ENCODE peak calls at places on chromosome 19, in eight cellular contexts. H is astrocyte of the spinal cord, J is uterus, K is WTC11, W is MCF 10A, O is stomach, F is epithelial cell of esophagus, X is fibroblast of pulmonary artery. T is an unnamed sample.
A peak's percentile ranks its signal among the peaks of the same experiment; 100 is the strongest.

GRCh38 chr19:47369923-47370625 is 21.0 kb downstream of the DHX34 start:
- DNase-seq in W (peak; percentile 87), F (peak; percentile 48), O (no peak), H (peak; percentile 77), K (no peak), X (peak; percentile 56), J (no peak), T (no peak)

GRCh38 chr19:4575267-4575793 is 15.8 kb upstream of the SEMA6B start:
- DNase-seq in X (peak; percentile 99), O (no peak), F (peak; percentile 45), J (peak; percentile 83), H (peak; percentile 91), K (peak; percentile 60), W (peak; percentile 93), T (no peak)

GRCh38 chr19:35813043-35813890 is 622 bp upstream of the PRODH2 start:
- DNase-seq in X (no peak), K (no peak), O (no peak), W (no peak), J (no peak), H (no peak), F (no peak), T (no peak)

GRCh38 chr19:6725513-6726231 is 5.2 kb upstream of the C3 start:
- DNase-seq in W (no peak), F (no peak), X (no peak), J (no peak), O (no peak), H (no peak), K (no peak), T (no peak)

GRCh38 chr19:4124638-4125037 is 716 bp upstream of the MAP2K2 start:
- DNase-seq in H (no peak), X (no peak), J (no peak), O (no peak), W (no peak), F (no peak), K (no peak), T (no peak)

GRCh38 chr19:55369651-55370304 is 485 bp downstream of the IL11 start:
- DNase-seq in X (peak; percentile 60), W (peak; percentile 56), F (peak; percentile 79), K (peak; percentile 82), O (no peak), H (peak; percentile 66), J (no peak), T (no peak)

GRCh38 chr19:40279120-40279551 is 6.0 kb downstream of the AKT2 start:
- DNase-seq in F (no peak), W (no peak), O (no peak), J (peak; percentile 67), X (peak; percentile 75), H (peak; percentile 64), K (no peak), T (no peak)

GRCh38 chr19:22603518-22604440 is 30.3 kb upstream of the ZNF492 start:
- DNase-seq in J (no peak), X (no peak), F (no peak), W (no peak), H (no peak), K (no peak), O (no peak), T (no peak)

GRCh38 chr19:6392219-6393073 is 518 bp downstream of the GTF2F1 start:
- DNase-seq in H (no peak), K (no peak), F (no peak), W (no peak), X (no peak), O (no peak), J (no peak), T (no peak)

GRCh38 chr19:58217069-58217481 is 11.6 kb upstream of the ZNF544 start:
- DNase-seq in X (no peak), J (no peak), K (peak; percentile 28), F (no peak), W (no peak), H (no peak), O (no peak), T (no peak)

GRCh38 chr19:58217607-58218391 is 10.9 kb upstream of the ZNF544 start:
- DNase-seq in K (no peak), J (no peak), O (no peak), W (no peak), F (no peak), X (no peak), H (no peak), T (no peak)

GRCh38 chr19:58213075-58213369 is 15.7 kb upstream of the ZNF544 start:
- DNase-seq in J (no peak), X (no peak), K (no peak), O (no peak), F (no peak), H (no peak), W (no peak), T (no peak)

GRCh38 chr19:58218899-58219298 is 9.8 kb upstream of the ZNF544 start:
- DNase-seq in F (peak; percentile 25), O (no peak), H (no peak), W (peak; percentile 34), J (no peak), X (peak; percentile 34), K (peak; percentile 61), T (no peak)
- TF ChIP-seq CTCF in F (peak; percentile 11), O (no peak), H (no peak), W (peak; percentile 25), J (no peak), X (peak; percentile 15), K (peak; percentile 59), T (no peak)

DNA sequence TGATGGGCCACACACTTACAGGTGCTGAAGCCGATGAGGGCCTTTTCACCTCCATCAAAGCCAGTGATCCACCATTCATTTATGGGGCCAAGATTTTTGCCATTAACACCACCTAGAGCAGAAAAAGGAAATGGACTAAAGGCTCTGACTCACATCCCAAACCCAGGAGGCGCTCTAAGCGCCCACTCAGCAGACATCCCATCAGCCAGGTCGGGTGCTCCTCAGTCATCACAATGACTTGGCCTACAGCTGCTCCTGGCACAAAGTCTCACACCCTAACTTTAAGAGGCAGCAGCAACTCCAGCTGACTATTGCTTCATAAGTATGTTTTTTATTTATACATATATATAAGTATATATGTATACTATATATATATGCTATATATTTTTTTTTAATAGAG is 36.1 kb upstream of the EIF3G start:
- DNase-seq in F (peak; percentile 43), K (no peak), H (no peak), O (no peak), J (no peak), X (peak; percentile 8), W (peak; percentile 11), T (no peak)
- TF ChIP-seq CTCF in F (no peak), K (no peak), H (no peak), O (no peak), J (no peak), X (no peak), W (no peak), T (no peak)

GRCh38 chr19:15461694-15462093 is 2.6 kb downstream of the RASAL3 start:
- DNase-seq in J (no peak), X (no peak), W (no peak), K (no peak), F (no peak), O (no peak), H (no peak), T (no peak)

GRCh38 chr19:15467734-15468214 is 3.4 kb upstream of the RASAL3 start:
- DNase-seq in W (no peak), X (no peak), K (no peak), H (no peak), O (no peak), J (no peak), F (no peak), T (no peak)

GRCh38 chr19:15464394-15465385 is at the start of gene RASAL3:
- DNase-seq in X (peak; percentile 32), J (no peak), F (no peak), W (no peak), H (no peak), O (no peak), K (no peak), T (peak; percentile 79)

GRCh38 chr19:15466851-15467733 is 2.7 kb upstream of the RASAL3 start:
- DNase-seq in X (peak; percentile 87), H (peak; percentile 44), W (no peak), K (no peak), J (no peak), F (peak; percentile 30), O (no peak), T (peak; percentile 31)

DNA sequence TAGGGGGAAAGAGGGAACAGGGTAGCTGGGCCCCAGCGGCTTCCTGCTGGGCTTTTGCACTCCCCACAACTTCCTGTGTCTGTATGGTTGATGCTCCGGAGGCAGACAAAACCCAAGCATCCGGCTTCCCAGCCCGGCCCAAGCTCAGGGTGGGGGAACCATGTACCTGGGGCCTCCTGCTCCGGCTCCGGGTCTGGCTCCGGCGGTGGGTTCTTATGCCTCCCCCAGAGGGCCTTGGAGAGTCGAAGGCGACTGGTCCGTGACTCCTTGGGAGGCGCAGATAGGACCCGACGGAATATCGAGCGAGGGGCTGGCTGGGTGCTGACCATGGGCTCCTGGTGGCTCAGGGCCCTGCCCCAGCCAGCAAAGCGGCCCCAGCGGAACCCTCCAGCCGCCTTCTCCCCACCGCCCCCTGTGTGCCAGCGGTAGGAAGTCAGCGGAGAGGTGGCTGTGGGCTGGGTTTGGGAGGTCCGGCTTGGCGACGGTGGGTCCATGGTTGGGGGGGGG is 426 bp downstream of the RASAL3 start:
- DNase-seq in H (no peak), K (peak; percentile 35), F (no peak), O (peak; percentile 51), W (no peak), X (no peak), J (no peak), T (peak; percentile 81)
- TF ChIP-seq CTCF in H (no peak), K (no peak), F (no peak), O (no peak), W (no peak), X (no peak), J (no peak), T (no peak)

DNA sequence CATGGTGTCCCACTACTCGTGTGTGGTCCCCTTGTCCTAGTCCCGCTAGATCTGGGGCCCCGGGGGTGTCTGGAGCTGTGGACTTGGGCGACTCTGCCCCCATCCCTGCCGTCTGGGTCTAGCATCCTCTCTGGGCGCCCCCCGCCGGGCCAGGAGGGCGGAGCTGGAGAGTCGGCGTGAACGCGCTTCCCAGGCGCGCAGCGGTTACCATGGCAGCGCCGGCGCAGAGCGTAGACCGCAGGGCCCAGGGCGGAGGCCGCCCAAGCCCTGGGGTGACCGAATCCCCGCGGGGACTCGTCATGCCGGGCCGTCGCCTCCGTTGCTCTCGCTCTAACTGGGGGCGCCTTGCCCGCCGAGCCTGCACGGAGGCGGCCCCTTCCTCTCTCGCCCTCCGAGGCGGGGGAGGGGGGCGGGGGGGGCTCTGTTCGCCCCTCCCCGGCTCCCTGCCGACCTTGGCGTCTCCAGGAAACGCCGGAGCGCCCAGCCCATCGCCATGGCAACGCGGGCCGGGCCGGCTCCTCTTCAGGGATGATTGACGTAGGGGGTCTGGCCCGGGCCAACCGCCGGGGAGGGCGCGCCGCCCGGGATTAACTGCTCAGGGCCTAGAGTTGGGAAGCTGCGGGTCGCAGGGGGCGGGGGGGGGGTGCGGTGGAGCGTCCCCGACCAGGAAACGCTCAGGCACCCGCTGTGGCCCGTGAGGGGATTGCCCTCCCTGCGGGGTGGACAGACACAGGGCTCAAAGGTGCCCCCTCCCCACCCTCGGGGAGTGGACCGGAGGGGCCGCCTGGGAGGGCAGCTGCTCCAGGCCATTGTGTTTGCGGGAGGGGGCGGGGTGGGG is 8.9 kb downstream of the ISYNA1 start:
- DNase-seq in F (peak; percentile 48), O (peak; percentile 70), X (peak; percentile 71), W (no peak), H (peak; percentile 95), K (peak; percentile 93), J (peak; percentile 72), T (peak; percentile 78)
- TF ChIP-seq CTCF in F (no peak), O (no peak), X (no peak), W (no peak), H (no peak), K (no peak), J (no peak), T (no peak)

GRCh38 chr19:52269338-52270261 is at the start of gene ZNF766:
- DNase-seq in J (peak; percentile 98), O (peak; percentile 99), H (peak; percentile 95), X (peak; percentile 96), K (peak; percentile 98), W (peak; percentile 94), F (peak; percentile 97), T (peak; percentile 96)
- TF ChIP-seq CTCF in J (no peak), O (no peak), H (no peak), X (no peak), K (no peak), W (no peak), F (no peak), T (no peak)